ENCODE peak calls at places on chromosome 14, in eight cellular contexts. I, D, S, N, T, B, Q and A are unnamed samples.

GRCh38 chr14:92317511-92317910 is 5.5 kb upstream of the SLC24A4 start:
- DNase-seq in I (no peak), D (peak), S (no peak), N (no peak), T (no peak), B (no peak), Q (no peak), A (no peak)

GRCh38 chr14:74463697-74464096 is 29.4 kb downstream of the NPC2 start:
- DNase-seq in I (no peak), D (no peak), S (no peak), N (no peak), T (no peak), B (no peak), Q (no peak), A (no peak)

GRCh38 chr14:99441157-99441870 is 39.3 kb downstream of the SETD3 start:
- DNase-seq in I (no peak), D (peak), S (no peak), N (no peak), T (no peak), B (no peak), Q (no peak), A (no peak)

GRCh38 chr14:75495399-75495798 is 26.9 kb upstream of the BATF start:
- DNase-seq in I (no peak), D (no peak), S (no peak), N (no peak), T (no peak), B (no peak), Q (no peak), A (no peak)

GRCh38 chr14:103186894-103187586 is 63.8 kb downstream of the TNFAIP2 start:
- DNase-seq in I (no peak), D (no peak), S (no peak), N (no peak), T (peak), B (no peak), Q (no peak), A (no peak)

GRCh38 chr14:96634481-96634880 is 132.3 kb downstream of the PAPOLA start:
- DNase-seq in I (no peak), D (no peak), S (no peak), N (no peak), T (no peak), B (no peak), Q (no peak), A (no peak)

GRCh38 chr14:99774526-99775307 is 18.5 kb upstream of the EML1 start:
- DNase-seq in I (no peak), D (peak), S (no peak), N (no peak), T (no peak), B (no peak), Q (no peak), A (no peak)

GRCh38 chr14:77980475-77981321 is 180.8 kb downstream of the ADCK1 start:
- DNase-seq in I (no peak), D (no peak), S (no peak), N (no peak), T (peak), B (peak), Q (peak), A (peak)

GRCh38 chr14:49218436-49219092 is 367.6 kb downstream of the RPS29 start:
- DNase-seq in I (no peak), D (peak), S (no peak), N (no peak), T (no peak), B (no peak), Q (peak), A (no peak)

GRCh38 chr14:92997343-92998061 is 74.6 kb downstream of the CHGA start:
- DNase-seq in I (no peak), D (no peak), S (no peak), N (no peak), T (no peak), B (peak), Q (no peak), A (no peak)

GRCh38 chr14:35818346-35819115 is 7.6 kb upstream of the BRMS1L start:
- DNase-seq in I (no peak), D (peak), S (no peak), N (no peak), T (peak), B (no peak), Q (no peak), A (no peak)

GRCh38 chr14:101965796-101966718 is 1.7 kb downstream of the DYNC1H1 start:
- DNase-seq in I (no peak), D (peak), S (no peak), N (no peak), T (no peak), B (no peak), Q (no peak), A (no peak)
- H3K27ac ChIP-seq in I (no peak), D (no peak), S (peak), N (no peak), T (peak), B (no peak), Q (peak), A (peak)

DNA sequence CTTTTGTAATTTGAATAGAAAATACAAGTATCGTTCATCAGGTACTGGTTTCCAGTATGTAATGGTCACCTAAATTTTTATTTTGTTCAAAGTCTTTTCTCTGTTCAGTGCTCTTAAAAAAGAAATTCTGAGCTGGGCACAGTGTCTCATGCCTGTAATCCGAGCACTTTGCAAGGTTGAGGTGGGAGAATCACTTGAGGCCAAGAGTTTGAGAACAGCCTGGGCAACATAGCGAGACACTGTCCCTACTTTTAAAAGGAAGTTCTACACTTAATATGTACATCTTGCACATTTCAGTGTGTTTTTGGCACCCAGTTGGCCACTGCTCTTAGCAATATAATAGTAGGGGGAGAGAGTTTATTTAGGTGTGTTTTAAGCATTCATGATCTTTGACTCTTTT is 27.9 kb downstream of the PCNX1 start:
- DNase-seq in I (no peak), D (no peak), S (no peak), N (no peak), T (no peak), B (no peak), Q (no peak), A (no peak)
- H3K27ac ChIP-seq in I (no peak), D (peak), S (no peak), N (no peak), T (peak), B (no peak), Q (no peak), A (peak)

DNA sequence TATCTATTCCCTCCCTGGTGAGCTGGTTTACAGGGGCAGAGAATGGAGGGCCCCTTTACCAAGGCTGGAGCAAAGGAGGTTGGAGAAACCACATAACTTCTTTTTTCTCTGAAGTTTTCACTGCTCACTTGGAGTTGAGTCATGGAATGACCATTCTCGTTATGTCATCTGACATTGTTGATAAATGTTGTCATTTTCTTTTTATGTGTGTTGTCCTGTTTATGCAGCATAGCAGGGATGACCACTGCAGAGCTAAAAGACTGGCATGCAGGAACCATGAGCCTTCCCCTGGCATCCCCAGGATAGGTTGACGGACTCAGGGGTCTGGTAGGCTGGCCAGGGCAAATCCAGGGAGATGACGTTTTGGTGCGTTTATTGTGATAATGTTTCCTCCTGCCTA is 256.9 kb upstream of the DDHD1 start:
- DNase-seq in I (no peak), D (no peak), S (no peak), N (no peak), T (no peak), B (no peak), Q (no peak), A (no peak)
- H3K27ac ChIP-seq in I (no peak), D (no peak), S (no peak), N (no peak), T (no peak), B (no peak), Q (no peak), A (no peak)

DNA sequence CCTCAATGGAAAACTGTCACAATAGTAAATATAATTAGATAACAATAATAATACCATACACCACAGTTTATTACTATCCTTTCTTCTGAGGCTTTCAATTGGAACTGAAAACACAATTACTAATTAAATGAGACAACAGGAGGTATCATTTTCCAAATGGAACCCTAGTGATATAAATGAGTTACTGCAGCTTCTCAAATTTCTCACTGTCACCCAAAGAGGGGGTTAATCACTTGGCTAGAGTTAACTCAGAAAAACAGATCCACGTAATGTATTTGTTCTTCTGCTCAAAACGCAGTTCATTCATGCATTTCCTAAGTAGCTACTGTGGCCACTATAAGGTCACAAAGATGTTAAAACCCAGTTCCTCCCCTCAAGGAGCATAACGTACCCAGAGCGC is 120.9 kb upstream of the FOXN3 start:
- DNase-seq in I (no peak), D (no peak), S (no peak), N (no peak), T (no peak), B (no peak), Q (no peak), A (no peak)
- H3K27ac ChIP-seq in I (no peak), D (no peak), S (no peak), N (no peak), T (no peak), B (no peak), Q (no peak), A (no peak)

DNA sequence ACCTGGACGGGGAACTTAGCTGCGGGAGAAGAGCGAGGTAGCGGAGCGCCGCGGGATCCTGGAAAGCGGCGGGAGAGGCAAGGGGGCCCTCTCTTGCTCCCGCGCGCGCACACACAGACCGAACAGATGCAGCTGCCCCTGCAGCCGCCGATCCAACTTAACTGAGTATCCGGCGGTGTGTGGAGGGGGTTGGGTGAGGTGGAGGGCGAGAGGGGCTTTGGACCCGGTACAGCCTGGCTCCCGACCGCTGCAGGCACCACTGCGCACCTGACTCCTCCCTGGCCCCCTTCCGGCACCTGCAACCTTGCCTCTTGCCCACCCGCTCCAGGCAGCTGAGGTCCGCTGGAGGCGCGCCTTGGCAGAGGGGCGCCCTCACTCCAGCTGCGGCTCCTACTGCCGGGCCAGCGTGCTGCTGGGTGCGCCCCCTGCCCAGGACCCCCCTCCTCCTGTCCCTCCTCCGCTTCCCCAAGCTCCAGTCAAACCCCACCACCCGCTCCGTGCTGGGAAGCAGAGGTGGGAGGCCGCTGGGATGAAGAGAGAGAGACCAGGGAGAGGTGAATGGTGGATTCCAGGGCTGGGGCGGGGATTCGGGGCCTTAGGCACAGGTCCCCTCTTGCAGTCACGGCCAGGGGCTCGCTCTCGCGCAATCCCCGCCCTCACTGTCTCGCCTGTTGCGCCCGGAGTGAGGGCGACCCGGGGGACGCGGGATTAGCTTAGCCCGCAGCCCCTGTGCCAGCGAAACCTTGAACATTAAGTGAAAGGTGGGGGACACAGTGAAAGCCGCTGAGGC is 2.6 kb downstream of the DIO3 start:
- DNase-seq in I (no peak), D (no peak), S (no peak), N (no peak), T (no peak), B (no peak), Q (no peak), A (no peak)
- H3K27ac ChIP-seq in I (no peak), D (no peak), S (no peak), N (no peak), T (no peak), B (no peak), Q (no peak), A (no peak)

DNA sequence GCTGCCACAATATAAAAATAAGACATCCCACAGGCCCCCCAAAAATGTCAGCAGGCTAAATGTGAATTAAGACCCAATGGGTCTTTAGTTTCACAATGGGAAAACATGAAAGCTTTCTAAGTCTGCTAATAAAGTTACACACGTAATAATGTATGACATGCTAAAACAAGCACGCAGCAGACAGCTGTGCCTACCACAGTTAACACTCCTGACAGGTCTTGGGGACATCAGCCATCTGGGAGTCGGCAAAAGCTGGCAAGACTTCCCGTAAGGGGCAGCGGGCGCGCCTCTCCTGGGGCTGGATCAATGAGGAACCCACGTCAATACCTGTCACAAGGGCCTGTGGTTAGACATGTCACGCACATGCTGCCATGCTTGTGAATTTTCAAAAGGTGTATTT is 45.1 kb downstream of the ACTN1 start:
- DNase-seq in I (no peak), D (no peak), S (no peak), N (no peak), T (no peak), B (no peak), Q (no peak), A (no peak)
- H3K27ac ChIP-seq in I (peak), D (no peak), S (peak), N (peak), T (no peak), B (no peak), Q (no peak), A (peak)

DNA sequence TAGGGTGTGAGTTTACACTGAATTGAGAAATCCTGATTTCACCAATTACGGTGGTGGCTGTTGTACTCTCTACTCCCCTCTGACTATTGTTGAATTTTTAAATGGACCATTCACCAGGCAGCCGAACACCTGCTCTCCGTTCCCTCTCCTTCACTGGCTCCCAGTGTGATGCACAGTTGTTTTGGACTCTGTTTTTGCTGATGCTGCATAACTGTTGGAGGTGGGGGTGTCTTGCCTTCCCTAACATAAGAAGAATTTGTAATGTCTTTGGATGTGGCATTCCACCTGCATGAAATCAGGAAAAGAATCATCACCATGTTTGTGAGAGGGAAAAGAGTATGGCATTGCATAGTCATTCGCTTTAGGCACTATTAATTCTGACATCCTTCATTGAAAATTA is 341.3 kb downstream of the SNAPC1 start:
- DNase-seq in I (no peak), D (no peak), S (no peak), N (no peak), T (no peak), B (no peak), Q (no peak), A (no peak)
- H3K27ac ChIP-seq in I (no peak), D (no peak), S (no peak), N (no peak), T (no peak), B (no peak), Q (no peak), A (no peak)